ENCODE peak calls at places on chromosomes 3 and 15, in four cellular contexts. One of them, this sample, is unnamed.

GRCh38 chr3:148208975-148209374 is 488.7 kb upstream of the AGTR1 start:
- DNase-seq in fibroblast of lung: no peak
- DNase-seq in Caco-2: no peak
- DNase-seq in ovary: no peak
- DNase-seq in this sample: no peak

GRCh38 chr15:77907824-77908751 is 169.4 kb downstream of the TBC1D2B start:
- DNase-seq in fibroblast of lung: peak; percentile 64
- DNase-seq in ovary: no peak
- DNase-seq in Caco-2: peak; percentile 77
- DNase-seq in this sample: peak; percentile 37

GRCh38 chr15:84835661-84836384 is 18.7 kb downstream of the ALPK3 start:
- DNase-seq in ovary: no peak
- DNase-seq in fibroblast of lung: no peak
- DNase-seq in Caco-2: no peak
- DNase-seq in this sample: no peak

GRCh38 chr15:89361451-89362202 is 27.0 kb upstream of the POLG start:
- DNase-seq in fibroblast of lung: peak; percentile 55
- DNase-seq in Caco-2: peak; percentile 62
- DNase-seq in ovary: peak; percentile 80
- DNase-seq in this sample: peak; percentile 71

GRCh38 chr15:81394609-81395008 is 20.6 kb upstream of the TMC3 start:
- DNase-seq in ovary: no peak
- DNase-seq in Caco-2: no peak
- DNase-seq in fibroblast of lung: peak; percentile 22
- DNase-seq in this sample: no peak

GRCh38 chr3:173584093-173584833 is 186.7 kb downstream of the NLGN1 start:
- DNase-seq in fibroblast of lung: peak; percentile 55
- DNase-seq in Caco-2: no peak
- DNase-seq in ovary: peak; percentile 25
- DNase-seq in this sample: peak; percentile 49

GRCh38 chr15:57220220-57220619 is 156.1 kb upstream of the CGNL1 start:
- DNase-seq in Caco-2: no peak
- DNase-seq in ovary: no peak
- DNase-seq in fibroblast of lung: peak; percentile 77
- DNase-seq in this sample: peak; percentile 64

GRCh38 chr3:83500422-83500821 is 1458.4 kb upstream of the CADM2 start:
- DNase-seq in fibroblast of lung: peak; percentile 20
- DNase-seq in Caco-2: peak; percentile 43
- DNase-seq in ovary: no peak
- DNase-seq in this sample: no peak

GRCh38 chr3:151085889-151086483 is 522 bp downstream of the MED12L start:
- DNase-seq in fibroblast of lung: peak; percentile 30
- DNase-seq in Caco-2: peak; percentile 39
- DNase-seq in ovary: peak; percentile 41
- DNase-seq in this sample: no peak

GRCh38 chr3:179149239-179149887 is 1.2 kb downstream of the PIK3CA start:
- DNase-seq in ovary: no peak
- DNase-seq in fibroblast of lung: peak; percentile 45
- DNase-seq in Caco-2: peak; percentile 34
- DNase-seq in this sample: peak; percentile 26

GRCh38 chr3:44013967-44014366 is 227.7 kb upstream of the TOPAZ1 start:
- DNase-seq in Caco-2: no peak
- DNase-seq in fibroblast of lung: no peak
- DNase-seq in ovary: no peak
- DNase-seq in this sample: no peak

GRCh38 chr15:54820811-54821210 is 375.9 kb downstream of the RSL24D1 start:
- DNase-seq in fibroblast of lung: no peak
- DNase-seq in Caco-2: no peak
- DNase-seq in ovary: no peak
- DNase-seq in this sample: no peak

GRCh38 chr3:131749826-131750225 is 247.1 kb upstream of the MRPL3 start:
- DNase-seq in Caco-2: no peak
- DNase-seq in ovary: no peak
- DNase-seq in fibroblast of lung: no peak
- DNase-seq in this sample: no peak

GRCh38 chr3:181330821-181331563 is 341.5 kb upstream of the DNAJC19 start:
- DNase-seq in Caco-2: no peak
- DNase-seq in ovary: no peak
- DNase-seq in fibroblast of lung: peak; percentile 56
- DNase-seq in this sample: no peak

GRCh38 chr3:120850326-120851295 is 57.4 kb upstream of the STXBP5L start:
- DNase-seq in Caco-2: no peak
- DNase-seq in ovary: no peak
- DNase-seq in fibroblast of lung: peak; percentile 60
- DNase-seq in this sample: no peak

GRCh38 chr3:186281172-186281571 is 80.9 kb downstream of the DGKG start:
- DNase-seq in ovary: no peak
- DNase-seq in Caco-2: no peak
- DNase-seq in fibroblast of lung: peak; percentile 92
- DNase-seq in this sample: peak; percentile 60

GRCh38 chr3:186273586-186273985 is 88.4 kb downstream of the DGKG start:
- DNase-seq in fibroblast of lung: no peak
- DNase-seq in Caco-2: no peak
- DNase-seq in ovary: no peak
- DNase-seq in this sample: no peak

GRCh38 chr3:186280737-186281136 is 81.3 kb downstream of the DGKG start:
- DNase-seq in Caco-2: no peak
- DNase-seq in ovary: no peak
- DNase-seq in fibroblast of lung: no peak
- DNase-seq in this sample: no peak

GRCh38 chr3:186275436-186275835 is 86.6 kb downstream of the DGKG start:
- DNase-seq in ovary: no peak
- DNase-seq in fibroblast of lung: no peak
- DNase-seq in Caco-2: no peak
- DNase-seq in this sample: no peak

DNA sequence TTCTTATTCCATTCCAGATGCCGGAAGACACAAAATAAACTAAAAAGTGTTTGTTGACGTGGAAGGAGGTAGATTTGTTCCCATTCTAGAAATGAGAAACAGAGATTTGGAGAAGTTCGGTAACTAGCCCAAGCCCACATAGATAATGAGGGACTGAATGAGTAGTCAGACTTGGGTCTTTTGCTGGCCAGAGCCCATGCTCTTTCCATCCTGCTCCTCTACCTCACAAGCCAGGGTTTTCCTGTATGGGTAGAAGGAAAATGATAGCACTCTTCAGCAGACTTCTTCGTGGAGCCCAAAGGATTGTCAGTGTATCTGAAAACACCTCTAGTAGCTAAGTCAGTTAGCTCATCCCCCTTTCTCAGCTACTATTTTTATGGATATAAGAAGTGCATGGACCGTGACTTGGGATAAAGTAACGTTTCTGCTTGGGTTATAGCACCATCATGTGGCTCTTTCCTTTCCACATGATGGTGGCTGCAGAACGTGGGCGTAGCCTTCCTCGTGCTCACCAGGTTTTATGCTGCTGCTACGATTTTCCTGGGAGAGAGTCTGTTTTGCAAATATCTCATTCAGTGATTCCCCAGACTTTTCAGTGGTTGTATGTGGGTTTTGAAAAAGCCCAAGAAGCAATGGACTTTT is 84.6 kb downstream of the DGKG start:
- DNase-seq in Caco-2: no peak
- DNase-seq in fibroblast of lung: peak; percentile 58
- DNase-seq in ovary: no peak
- DNase-seq in this sample: peak; percentile 79
- TF ChIP-seq CTCF in Caco-2: peak; percentile 27
- TF ChIP-seq CTCF in fibroblast of lung: peak; percentile 61
- TF ChIP-seq CTCF in ovary: no peak
- TF ChIP-seq CTCF in this sample: peak; percentile 62

GRCh38 chr3:7309707-7310106 is 448.8 kb downstream of the GRM7 start:
- DNase-seq in ovary: peak; percentile 23
- DNase-seq in fibroblast of lung: peak; percentile 96
- DNase-seq in Caco-2: no peak
- DNase-seq in this sample: peak; percentile 96

GRCh38 chr3:7305561-7305960 is 444.6 kb downstream of the GRM7 start:
- DNase-seq in Caco-2: no peak
- DNase-seq in ovary: no peak
- DNase-seq in fibroblast of lung: no peak
- DNase-seq in this sample: no peak

GRCh38 chr3:7306900-7307299 is 446.0 kb downstream of the GRM7 start:
- DNase-seq in ovary: no peak
- DNase-seq in Caco-2: no peak
- DNase-seq in fibroblast of lung: no peak
- DNase-seq in this sample: no peak

DNA sequence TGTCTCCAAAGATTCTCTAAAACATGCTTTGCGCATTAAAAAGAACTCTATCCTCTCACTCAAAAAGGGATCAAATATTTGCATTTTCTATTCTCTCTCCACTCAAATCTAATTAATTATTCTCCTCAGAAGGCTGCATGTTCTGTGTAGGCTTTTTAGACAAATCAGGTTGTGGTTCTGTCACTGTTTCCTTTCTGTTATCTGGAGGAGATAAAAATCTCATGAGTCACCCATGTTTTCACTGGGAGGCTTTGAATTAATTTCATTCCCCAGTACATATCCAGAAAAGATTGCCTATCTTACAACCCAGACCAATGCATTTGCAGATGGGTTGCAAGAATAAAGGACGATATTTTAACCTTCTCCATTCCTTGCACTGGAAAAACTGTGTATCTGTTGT is 446.5 kb downstream of the GRM7 start:
- DNase-seq in ovary: no peak
- DNase-seq in Caco-2: no peak
- DNase-seq in fibroblast of lung: peak; percentile 89
- DNase-seq in this sample: peak; percentile 61
- H3K4me3 ChIP-seq in ovary: no peak overlapping the region
- H3K4me3 ChIP-seq in Caco-2: no peak overlapping the region
- H3K4me3 ChIP-seq in fibroblast of lung: no peak overlapping the region
- H3K4me3 ChIP-seq in this sample: no peak overlapping the region

GRCh38 chr3:21330293-21330692 is 420.7 kb downstream of the ZNF385D start:
- DNase-seq in fibroblast of lung: peak; percentile 10
- DNase-seq in ovary: no peak
- DNase-seq in Caco-2: no peak
- DNase-seq in this sample: no peak

GRCh38 chr3:21326704-21327103 is 424.3 kb downstream of the ZNF385D start:
- DNase-seq in ovary: no peak
- DNase-seq in Caco-2: no peak
- DNase-seq in fibroblast of lung: peak; percentile 96
- DNase-seq in this sample: peak; percentile 83

GRCh38 chr3:21328982-21329381 is 422.0 kb downstream of the ZNF385D start:
- DNase-seq in Caco-2: no peak
- DNase-seq in fibroblast of lung: no peak
- DNase-seq in ovary: no peak
- DNase-seq in this sample: no peak

DNA sequence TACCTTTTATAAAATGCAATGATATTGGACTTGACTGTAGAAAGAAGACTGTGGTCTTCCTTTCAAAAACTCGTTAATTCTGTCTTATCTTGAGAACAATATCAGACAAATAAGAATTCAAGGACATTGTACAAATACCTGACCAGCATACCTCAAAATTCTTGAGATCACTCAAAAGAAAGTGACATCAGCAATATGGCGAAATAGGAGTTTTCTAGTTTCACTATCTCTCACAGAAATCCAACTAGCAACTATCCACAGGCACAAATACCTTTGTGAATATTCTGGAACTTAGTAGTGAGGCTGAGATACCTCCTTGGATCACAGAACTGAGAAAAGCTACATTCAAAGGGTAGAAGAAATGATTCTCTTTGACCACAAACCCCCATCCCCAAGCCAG is 419.7 kb downstream of the ZNF385D start:
- DNase-seq in fibroblast of lung: peak; percentile 10
- DNase-seq in Caco-2: no peak
- DNase-seq in ovary: no peak
- DNase-seq in this sample: peak; percentile 34
- TF ChIP-seq CTCF in fibroblast of lung: no peak
- TF ChIP-seq CTCF in Caco-2: no peak
- TF ChIP-seq CTCF in ovary: no peak
- TF ChIP-seq CTCF in this sample: no peak

GRCh38 chr3:73503781-73504180 is 121.0 kb downstream of the PDZRN3 start:
- DNase-seq in Caco-2: no peak
- DNase-seq in fibroblast of lung: peak; percentile 8
- DNase-seq in ovary: no peak
- DNase-seq in this sample: no peak
- H3K4me3 ChIP-seq in Caco-2: no peak overlapping the region
- H3K4me3 ChIP-seq in fibroblast of lung: peak overlapping the region; percentile 40
- H3K4me3 ChIP-seq in ovary: peak overlapping the region; percentile 4
- H3K4me3 ChIP-seq in this sample: no peak overlapping the region